ENCODE peak calls at places on chromosomes 4 and X, in ten cellular contexts. V, P, G, K, D, B, U, W, X and N are unnamed samples.

GRCh38 chr4:41692717-41693345 is 55.7 kb downstream of the PHOX2B start:
- DNase-seq in V (peak; percentile 8), P (peak; percentile 28), G (peak; percentile 10), K (peak; percentile 46), D (peak; percentile 69), B (peak; percentile 23), U (peak; percentile 70), W (peak; percentile 88), X (peak; percentile 56), N (peak; percentile 49)

GRCh38 chr4:161585011-161585410 is 578.8 kb downstream of the FSTL5 start:
- DNase-seq in V (no peak), P (no peak), G (no peak), K (no peak), D (peak; percentile 21), B (no peak), U (no peak), W (peak; percentile 46), X (no peak), N (no peak)

GRCh38 chr4:151035321-151035720 is 20.2 kb upstream of the LRBA start:
- DNase-seq in V (peak; percentile 90), P (no peak), G (peak; percentile 38), K (peak; percentile 12), D (no peak), B (no peak), U (no peak), W (no peak), X (peak; percentile 77), N (peak; percentile 52)

GRCh38 chr4:16532240-16532990 is 306.1 kb upstream of the TAPT1 start:
- DNase-seq in V (no peak), P (no peak), G (no peak), K (no peak), D (no peak), B (no peak), U (peak; percentile 92), W (no peak), X (peak; percentile 47), N (no peak)

GRCh38 chr4:55609393-55609821 is 17.4 kb upstream of the PDCL2 start:
- DNase-seq in V (no peak), P (no peak), G (no peak), K (no peak), D (no peak), B (no peak), U (no peak), W (no peak), X (peak; percentile 53), N (no peak)

GRCh38 chr4:149110499-149110898 is 668.3 kb upstream of the NR3C2 start:
- DNase-seq in V (no peak), P (no peak), G (no peak), K (peak; percentile 7), D (no peak), B (no peak), U (no peak), W (no peak), X (no peak), N (no peak)

GRCh38 chr4:119897260-119897659 is 169.4 kb downstream of the MAD2L1 start:
- DNase-seq in V (peak; percentile 72), P (no peak), G (no peak), K (no peak), D (no peak), B (no peak), U (no peak), W (no peak), X (no peak), N (no peak)

GRCh38 chr4:157992038-157992706 is 180.7 kb downstream of the GASK1B start:
- DNase-seq in V (peak; percentile 3), P (peak; percentile 13), G (peak; percentile 79), K (no peak), D (peak; percentile 74), B (peak; percentile 13), U (peak; percentile 92), W (no peak), X (peak; percentile 81), N (peak; percentile 60)

GRCh38 chrX:149563359-149563758 is 13.6 kb upstream of the HSFX3 start:
- DNase-seq in V (no peak), P (no peak), G (no peak), K (no peak), D (no peak), B (no peak), U (no peak), W (no peak), X (no peak), N (no peak)

GRCh38 chr4:48778431-48779094 is 1.5 kb downstream of the FRYL start:
- DNase-seq in V (no peak), P (no peak), G (no peak), K (no peak), D (no peak), B (no peak), U (no peak), W (no peak), X (peak; percentile 21), N (no peak)

GRCh38 chr4:183959349-183959748 is 54.2 kb downstream of the STOX2 start:
- DNase-seq in V (no peak), P (no peak), G (no peak), K (no peak), D (no peak), B (no peak), U (no peak), W (no peak), X (no peak), N (no peak)

GRCh38 chrX:23756165-23756564 is 13.1 kb upstream of the ACOT9 start:
- DNase-seq in V (peak; percentile 0), P (peak; percentile 41), G (peak; percentile 28), K (peak; percentile 70), D (peak; percentile 67), B (peak; percentile 69), U (peak; percentile 75), W (peak; percentile 91), X (peak; percentile 55), N (peak; percentile 66)

GRCh38 chr4:139665690-139666529 is at the start of gene MGST2:
- DNase-seq in V (peak; percentile 57), P (peak; percentile 62), G (peak; percentile 83), K (peak; percentile 91), D (peak; percentile 50), B (peak; percentile 68), U (peak; percentile 94), W (peak; percentile 90), X (peak; percentile 58), N (peak; percentile 46)

GRCh38 chrX:124266325-124267087 is 66.0 kb upstream of the TEX13D start:
- DNase-seq in V (no peak), P (no peak), G (no peak), K (no peak), D (no peak), B (no peak), U (no peak), W (no peak), X (no peak), N (no peak)

GRCh38 chr4:102825261-102826071 is 1.9 kb downstream of the UBE2D3 start:
- DNase-seq in V (peak; percentile 11), P (no peak), G (peak; percentile 39), K (peak; percentile 28), D (peak; percentile 35), B (no peak), U (peak; percentile 72), W (peak; percentile 65), X (peak; percentile 65), N (no peak)

GRCh38 chrX:123215397-123216089 is 31.5 kb downstream of the GRIA3 start:
- DNase-seq in V (no peak), P (no peak), G (no peak), K (no peak), D (peak; percentile 63), B (no peak), U (no peak), W (no peak), X (no peak), N (no peak)

GRCh38 chr4:54683616-54684346 is 26.0 kb downstream of the KIT start:
- DNase-seq in V (no peak), P (no peak), G (no peak), K (no peak), D (no peak), B (peak; percentile 56), U (peak; percentile 70), W (peak; percentile 77), X (peak; percentile 84), N (peak; percentile 51)

GRCh38 chrX:49876750-49877149 is 2.5 kb upstream of the USP27X start:
- DNase-seq in V (peak; percentile 59), P (peak; percentile 43), G (peak; percentile 16), K (no peak), D (peak; percentile 23), B (peak; percentile 51), U (peak; percentile 58), W (peak; percentile 50), X (peak; percentile 64), N (peak; percentile 42)

GRCh38 chr4:24282446-24282845 is 301.9 kb downstream of the DHX15 start:
- DNase-seq in V (no peak), P (no peak), G (no peak), K (no peak), D (no peak), B (no peak), U (no peak), W (no peak), X (no peak), N (no peak)

GRCh38 chrX:102976290-102976689 is 39.2 kb downstream of the RAB40AL start:
- DNase-seq in V (no peak), P (no peak), G (no peak), K (no peak), D (no peak), B (no peak), U (no peak), W (no peak), X (peak; percentile 36), N (no peak)

GRCh38 chr4:152500798-152501434 is 35.0 kb downstream of the FBXW7 start:
- DNase-seq in V (peak; percentile 76), P (peak; percentile 30), G (peak; percentile 83), K (peak; percentile 30), D (peak; percentile 73), B (peak; percentile 41), U (peak; percentile 95), W (peak; percentile 73), X (peak; percentile 90), N (peak; percentile 58)

GRCh38 chr4:119659576-119659975 is 31.0 kb upstream of the PDE5A start:
- DNase-seq in V (peak; percentile 39), P (no peak), G (no peak), K (no peak), D (no peak), B (no peak), U (no peak), W (no peak), X (peak; percentile 27), N (no peak)

GRCh38 chr4:109435635-109436034 is 2.0 kb downstream of the SEC24B start:
- DNase-seq in V (no peak), P (no peak), G (no peak), K (no peak), D (no peak), B (no peak), U (no peak), W (no peak), X (no peak), N (no peak)

GRCh38 chr4:1488831-1489638 is 82.8 kb upstream of the NKX1-1 start:
- DNase-seq in V (no peak), P (no peak), G (no peak), K (no peak), D (no peak), B (no peak), U (no peak), W (peak; percentile 30), X (no peak), N (no peak)

GRCh38 chrX:140318306-140318705 is 186.6 kb downstream of the SOX3 start:
- DNase-seq in V (no peak), P (no peak), G (no peak), K (no peak), D (no peak), B (no peak), U (no peak), W (no peak), X (peak; percentile 28), N (no peak)

GRCh38 chr4:36027203-36027602 is 217.1 kb downstream of the ARAP2 start:
- DNase-seq in V (no peak), P (no peak), G (no peak), K (no peak), D (no peak), B (no peak), U (no peak), W (peak; percentile 60), X (no peak), N (no peak)

GRCh38 chr4:80136238-80136637 is 61.1 kb upstream of the PRDM8 start:
- DNase-seq in V (no peak), P (no peak), G (no peak), K (no peak), D (no peak), B (no peak), U (no peak), W (no peak), X (peak; percentile 68), N (no peak)

GRCh38 chrX:129679856-129680255 is 25.1 kb upstream of the APLN start:
- DNase-seq in V (peak; percentile 53), P (no peak), G (peak; percentile 26), K (no peak), D (no peak), B (no peak), U (no peak), W (no peak), X (peak; percentile 66), N (no peak)